ENCODE peak calls at places on chromosomes 4 and X, in six cellular contexts. N is IMR-90, F is H1, A is H9, L is neuronal stem cell, Q is mesenchymal stem cell. T is an unnamed sample.

GRCh38 chr4:8157944-8158709 is 486 bp downstream of the ABLIM2 start:
- DNase-seq in N (no peak), F (peak), A (no peak), L (peak), Q (peak), T (peak)

GRCh38 chr4:71198958-71199357 is 139.9 kb upstream of the SLC4A4 start:
- DNase-seq in N (no peak), F (no peak), A (no peak), L (no peak), Q (no peak), T (no peak)

GRCh38 chr4:36243355-36244256 is 708 bp downstream of the ARAP2 start:
- DNase-seq in N (peak), F (peak), A (peak), L (peak), Q (peak), T (peak)

GRCh38 chr4:139704915-139705485 is 39.4 kb downstream of the MGST2 start:
- DNase-seq in N (peak), F (no peak), A (no peak), L (no peak), Q (peak), T (peak)

GRCh38 chr4:8114456-8115202 is 44.0 kb downstream of the ABLIM2 start:
- DNase-seq in N (no peak), F (no peak), A (no peak), L (no peak), Q (no peak), T (no peak)

GRCh38 chr4:56215901-56216300 is 171.4 kb downstream of the AASDH start:
- DNase-seq in N (peak), F (no peak), A (peak), L (no peak), Q (peak), T (no peak)

GRCh38 chrX:11533211-11533651 is 132.5 kb downstream of the ARHGAP6 start:
- DNase-seq in N (peak), F (no peak), A (no peak), L (peak), Q (peak), T (peak)

GRCh38 chr4:40264497-40264896 is 67.7 kb downstream of the RHOH start:
- DNase-seq in N (peak), F (no peak), A (no peak), L (no peak), Q (peak), T (peak)

GRCh38 chr4:118857760-118858159 is 21.8 kb upstream of the SEC24D start:
- DNase-seq in N (peak), F (no peak), A (no peak), L (no peak), Q (no peak), T (no peak)

GRCh38 chr4:2284161-2284933 is 22.4 kb upstream of the MXD4 start:
- DNase-seq in N (no peak), F (no peak), A (no peak), L (no peak), Q (no peak), T (no peak)

GRCh38 chr4:64895031-64895430 is 485.8 kb upstream of the TECRL start:
- DNase-seq in N (no peak), F (no peak), A (no peak), L (no peak), Q (no peak), T (no peak)

GRCh38 chrX:44012484-44013096 is 39.4 kb upstream of the NDP start:
- DNase-seq in N (peak), F (no peak), A (no peak), L (no peak), Q (peak), T (peak)

GRCh38 chr4:38040619-38041018 is 80.4 kb downstream of the PTTG2 start:
- DNase-seq in N (no peak), F (no peak), A (no peak), L (no peak), Q (no peak), T (no peak)

GRCh38 chrX:40734956-40735317 is 405 bp downstream of the MED14 start:
- DNase-seq in N (no peak), F (no peak), A (no peak), L (no peak), Q (peak), T (peak)

GRCh38 chr4:133424611-133425010 is 275.5 kb downstream of the PCDH10 start:
- DNase-seq in N (no peak), F (no peak), A (no peak), L (no peak), Q (no peak), T (no peak)

DNA sequence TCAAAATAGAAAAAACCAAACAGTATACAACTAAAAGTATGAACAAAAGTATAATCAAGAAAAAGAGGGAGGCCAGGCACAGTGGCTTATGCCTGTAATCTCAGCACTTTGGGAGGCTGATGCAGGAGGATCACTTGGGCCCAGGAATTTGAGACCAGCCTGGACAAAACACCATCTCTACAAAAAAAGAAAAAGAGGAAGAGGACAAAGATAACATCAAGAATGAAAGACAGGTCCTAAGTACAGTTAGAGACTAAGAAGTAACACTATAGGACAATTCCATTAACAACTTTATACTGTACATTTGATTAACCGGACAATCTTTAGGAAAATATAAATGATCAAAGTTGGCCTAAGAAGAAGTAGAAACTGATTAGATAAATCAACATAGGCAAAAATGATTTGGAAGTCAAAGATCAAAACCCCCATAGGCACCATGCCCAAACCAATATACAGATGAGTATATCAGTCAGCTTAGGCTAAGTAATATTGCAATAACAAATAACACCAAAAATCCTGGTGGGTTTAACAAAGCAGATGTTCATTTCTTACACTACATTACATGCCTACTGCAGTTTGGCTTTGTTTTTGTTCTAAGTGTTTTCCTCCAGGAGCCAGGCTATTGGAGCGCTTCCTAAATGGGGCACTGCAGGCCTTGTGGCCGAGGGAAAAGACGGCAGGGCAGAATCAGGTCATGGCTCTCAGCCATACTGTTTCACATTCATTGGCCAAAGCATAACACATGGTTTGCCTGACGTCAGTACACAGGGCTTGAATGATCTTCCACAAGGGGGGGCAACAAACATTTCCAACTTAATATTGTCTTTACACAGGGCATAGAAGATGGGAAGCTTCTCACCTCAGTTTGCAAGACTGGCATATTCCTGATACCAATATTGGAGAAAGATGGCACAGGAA is 42.2 kb upstream of the HGFAC start:
- DNase-seq in N (no peak), F (no peak), A (no peak), L (no peak), Q (no peak), T (no peak)
- H3K14ac ChIP-seq in N (no peak), F (no peak), A (no peak), L (no peak), Q (no peak), T (no peak)

GRCh38 chrX:139204903-139205667 is 325.5 kb upstream of the F9 start:
- DNase-seq in N (no peak), F (peak), A (peak), L (no peak), Q (no peak), T (no peak)
- H3K18ac ChIP-seq in N (no peak), F (no peak), A (no peak), L (peak), Q (no peak), T (no peak)

GRCh38 chr4:120916937-120917336 is 5.6 kb downstream of the PRDM5 start:
- DNase-seq in N (peak), F (no peak), A (no peak), L (no peak), Q (peak), T (no peak)

GRCh38 chr4:120919358-120919757 is 3.2 kb downstream of the PRDM5 start:
- DNase-seq in N (no peak), F (no peak), A (no peak), L (no peak), Q (no peak), T (no peak)

GRCh38 chr4:120920666-120921065 is 1.9 kb downstream of the PRDM5 start:
- DNase-seq in N (no peak), F (no peak), A (no peak), L (no peak), Q (no peak), T (no peak)

GRCh38 chr4:120918092-120918491 is 4.4 kb downstream of the PRDM5 start:
- DNase-seq in N (no peak), F (no peak), A (no peak), L (no peak), Q (no peak), T (no peak)

GRCh38 chr4:120918788-120919187 is 3.7 kb downstream of the PRDM5 start:
- DNase-seq in N (peak), F (no peak), A (no peak), L (no peak), Q (no peak), T (no peak)
- H3K23ac ChIP-seq in N (no peak), F (no peak), A (no peak), L (no peak), Q (no peak), T (no peak)

DNA sequence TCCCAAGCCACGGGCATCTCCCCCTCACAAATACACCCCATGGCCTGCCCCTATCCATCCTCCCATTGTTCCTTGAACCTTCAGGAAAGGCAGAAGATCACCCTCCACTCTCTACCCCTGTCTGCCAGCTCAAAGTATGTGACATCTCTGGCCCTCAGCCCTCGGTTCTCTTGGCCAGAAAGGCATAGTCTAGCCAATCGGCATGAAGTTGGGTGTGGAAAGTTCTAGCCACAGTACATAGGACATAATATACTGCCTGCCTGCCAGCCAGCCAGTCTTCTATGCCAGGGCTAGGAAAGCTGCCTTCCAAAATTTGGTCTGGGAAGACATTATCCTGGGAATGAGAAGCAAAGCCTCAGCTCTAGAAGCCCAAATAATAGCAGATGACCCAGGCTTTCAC is 3.2 kb upstream of the PLP1 start:
- DNase-seq in N (no peak), F (no peak), A (peak), L (no peak), Q (no peak), T (no peak)
- H3K14ac ChIP-seq in N (no peak), F (no peak), A (no peak), L (no peak), Q (no peak), T (no peak)

GRCh38 chr4:102339018-102339417 is 6.3 kb downstream of the SLC39A8 start:
- DNase-seq in N (no peak), F (no peak), A (no peak), L (no peak), Q (no peak), T (peak)
- H3K18ac ChIP-seq in N (no peak), F (no peak), A (no peak), L (no peak), Q (no peak), T (no peak)